ENCODE peak calls at places on chromosome 17, in five cellular contexts. R, H, F, X and L are unnamed samples.
A peak's percentile ranks its signal among the peaks of the same experiment; 100 is the strongest.

GRCh38 chr17:49522329-49522890 is 27.3 kb downstream of the NGFR start:
- DNase-seq in R (no peak), H (no peak), F (no peak), X (no peak), L (no peak)

GRCh38 chr17:61381537-61381936 is 18.1 kb upstream of the TBX2 start:
- DNase-seq in R (no peak), H (no peak), F (no peak), X (no peak), L (no peak)

GRCh38 chr17:41814195-41814594 is 1.4 kb downstream of the FKBP10 start:
- DNase-seq in R (no peak), H (no peak), F (no peak), X (no peak), L (no peak)

GRCh38 chr17:73356561-73357170 is 44.9 kb upstream of the CDC42EP4 start:
- DNase-seq in R (no peak), H (no peak), F (no peak), X (peak; percentile 48), L (no peak)

GRCh38 chr17:35243459-35244204 is 760 bp downstream of the SLFN5 start:
- DNase-seq in R (peak; percentile 63), H (peak; percentile 63), F (peak; percentile 54), X (no peak), L (peak; percentile 57)

GRCh38 chr17:82105882-82106696 is 8.1 kb upstream of the FASN start:
- DNase-seq in R (peak; percentile 88), H (peak; percentile 25), F (no peak), X (peak; percentile 91), L (peak; percentile 75)

GRCh38 chr17:41101586-41102259 is at the start of gene KRTAP4-16:
- DNase-seq in R (no peak), H (no peak), F (no peak), X (no peak), L (peak; percentile 13)

GRCh38 chr17:78527345-78527744 is 49.9 kb downstream of the DNAH17 start:
- DNase-seq in R (no peak), H (no peak), F (no peak), X (no peak), L (no peak)

GRCh38 chr17:41823580-41823979 is 10.8 kb downstream of the FKBP10 start:
- DNase-seq in R (no peak), H (no peak), F (no peak), X (peak; percentile 14), L (no peak)

GRCh38 chr17:72358465-72358864 is 237.6 kb downstream of the SOX9 start:
- DNase-seq in R (peak; percentile 95), H (peak; percentile 45), F (no peak), X (no peak), L (no peak)

GRCh38 chr17:62696256-62696655 is 68.8 kb downstream of the MRC2 start:
- DNase-seq in R (no peak), H (no peak), F (no peak), X (no peak), L (no peak)

GRCh38 chr17:72169823-72170222 is 49.0 kb downstream of the SOX9 start:
- DNase-seq in R (no peak), H (no peak), F (no peak), X (no peak), L (no peak)

GRCh38 chr17:82837586-82838320 is 2.1 kb downstream of the ZNF750 start:
- DNase-seq in R (no peak), H (no peak), F (no peak), X (no peak), L (no peak)

GRCh38 chr17:81895400-81895799 is 3.9 kb downstream of the ANAPC11 start:
- DNase-seq in R (no peak), H (no peak), F (no peak), X (no peak), L (no peak)

GRCh38 chr17:1645207-1646171 is at the start of gene SCARF1:
- DNase-seq in R (no peak), H (no peak), F (no peak), X (peak; percentile 88), L (no peak)

GRCh38 chr17:30913955-30914354 is 7.8 kb upstream of the ADAP2 start:
- DNase-seq in R (no peak), H (no peak), F (no peak), X (no peak), L (no peak)

GRCh38 chr17:42623732-42624596 is 14.5 kb downstream of the TUBG1 start:
- DNase-seq in R (peak; percentile 85), H (no peak), F (peak; percentile 71), X (no peak), L (no peak)

GRCh38 chr17:12619444-12620199 is 46.1 kb upstream of the MYOCD start:
- DNase-seq in R (peak; percentile 43), H (peak; percentile 24), F (no peak), X (no peak), L (no peak)

GRCh38 chr17:82531431-82531881 is 11.9 kb downstream of the FOXK2 start:
- DNase-seq in R (peak; percentile 86), H (peak; percentile 82), F (no peak), X (no peak), L (no peak)

GRCh38 chr17:8162232-8162996 is at the start of gene VAMP2:
- DNase-seq in R (peak; percentile 69), H (no peak), F (no peak), X (peak; percentile 95), L (peak; percentile 90)

GRCh38 chr17:78341559-78342437 is 18.1 kb downstream of the SOCS3 start:
- DNase-seq in R (peak; percentile 72), H (no peak), F (peak; percentile 69), X (peak; percentile 95), L (peak; percentile 90)

GRCh38 chr17:36198831-36199465 is 2.4 kb upstream of the CCL3L1 start:
- DNase-seq in R (no peak), H (no peak), F (no peak), X (no peak), L (no peak)

GRCh38 chr17:1965556-1966273 is 59.4 kb downstream of the RTN4RL1 start:
- DNase-seq in R (no peak), H (no peak), F (no peak), X (no peak), L (no peak)

GRCh38 chr17:68611353-68612227 is 10.4 kb upstream of the FAM20A start:
- DNase-seq in R (no peak), H (no peak), F (no peak), X (no peak), L (no peak)

GRCh38 chr17:27845264-27846041 is 45.1 kb upstream of the NOS2 start:
- DNase-seq in R (no peak), H (no peak), F (no peak), X (no peak), L (no peak)

DNA sequence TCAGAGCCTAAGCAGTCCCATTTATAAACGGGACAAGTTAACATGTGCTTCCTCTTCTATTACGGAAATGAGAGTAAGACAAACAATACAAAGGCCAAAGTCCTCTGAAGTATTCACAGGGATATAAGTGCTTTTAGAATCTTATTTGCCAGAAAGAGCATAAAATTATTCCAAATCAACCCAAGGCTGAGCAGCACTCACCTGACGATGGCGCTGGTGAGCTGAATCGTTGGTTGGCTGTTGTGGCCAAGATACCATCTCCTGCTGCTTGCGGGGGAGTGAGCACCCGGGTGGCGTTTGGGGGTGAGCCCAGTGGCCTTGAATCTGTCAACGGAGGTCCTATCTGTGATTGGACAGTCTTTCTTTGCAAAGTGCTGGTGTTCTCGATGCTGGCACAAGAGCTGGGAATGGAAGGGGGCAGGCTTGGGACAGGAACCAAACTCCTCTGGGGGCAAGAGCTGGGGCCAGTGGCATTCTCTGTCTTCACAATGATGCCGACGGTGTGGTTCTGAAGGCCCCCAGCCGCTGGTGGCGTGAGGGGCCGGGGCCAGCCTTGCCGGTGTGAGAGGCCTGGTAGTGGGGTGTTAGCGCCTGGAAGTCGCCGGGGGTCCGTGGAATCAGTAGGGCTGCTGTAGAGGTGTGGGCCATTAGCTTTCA is 9.5 kb upstream of the DHRS13 start:
- DNase-seq in R (no peak), H (no peak), F (no peak), X (no peak), L (no peak)
- TF ChIP-seq CTCF in R (no peak), H (peak; percentile 55), F (no peak), X (no peak), L (peak; percentile 32)

GRCh38 chr17:5100832-5101231 is 10.8 kb downstream of the ZNF232 start:
- DNase-seq in R (no peak), H (no peak), F (no peak), X (no peak), L (no peak)

GRCh38 chr17:5092139-5093010 is 14.1 kb downstream of the ZFP3 start:
- DNase-seq in R (no peak), H (no peak), F (no peak), X (no peak), L (no peak)

GRCh38 chr17:5099271-5099670 is 12.4 kb downstream of the ZNF232 start:
- DNase-seq in R (no peak), H (no peak), F (no peak), X (no peak), L (no peak)

GRCh38 chr17:5097101-5097834 is 14.4 kb downstream of the ZNF232 start:
- DNase-seq in R (no peak), H (no peak), F (no peak), X (peak; percentile 88), L (peak; percentile 92)
- H3K4me3 ChIP-seq in R (no peak overlapping the region), H (no peak overlapping the region), F (peak overlapping the region; percentile 45), X (peak overlapping the region; percentile 28), L (peak overlapping the region; percentile 58)

GRCh38 chr17:63697341-63698286 is 2.3 kb downstream of the LIMD2 start:
- DNase-seq in R (peak; percentile 64), H (peak; percentile 31), F (no peak), X (peak; percentile 90), L (peak; percentile 28)
- TF ChIP-seq CTCF in R (peak; percentile 62), H (peak; percentile 71), F (peak; percentile 62), X (peak; percentile 66), L (peak; percentile 47)

GRCh38 chr17:5730373-5730772 is 146.1 kb upstream of the NLRP1 start:
- DNase-seq in R (no peak), H (no peak), F (no peak), X (no peak), L (no peak)
- H3K4me3 ChIP-seq in R (no peak overlapping the region), H (no peak overlapping the region), F (no peak overlapping the region), X (no peak overlapping the region), L (no peak overlapping the region)

GRCh38 chr17:47745037-47745380 is 12.0 kb downstream of the TBX21 start:
- DNase-seq in R (no peak), H (no peak), F (no peak), X (no peak), L (no peak)
- TF ChIP-seq CTCF in R (no peak), H (no peak), F (no peak), X (no peak), L (no peak)

GRCh38 chr17:75130059-75130631 is 1.4 kb downstream of the NT5C start:
- DNase-seq in R (no peak), H (no peak), F (no peak), X (no peak), L (no peak)
- H3K4me3 ChIP-seq in R (peak overlapping the region; percentile 76), H (peak overlapping the region; percentile 77), F (peak overlapping the region; percentile 92), X (peak overlapping the region; percentile 62), L (peak overlapping the region; percentile 84)

GRCh38 chr17:80466188-80466705 is 10.2 kb downstream of the NPTX1 start:
- DNase-seq in R (no peak), H (no peak), F (no peak), X (no peak), L (no peak)
- TF ChIP-seq CTCF in R (no peak), H (no peak), F (no peak), X (no peak), L (no peak)